ENCODE peak calls at places on chromosomes 4 and X, in four cellular contexts. K is fibroblast of lung, X is GM23338, Q is Karpas-422. M is an unnamed sample. For H3K36me3 and H3K79me2, the result is how much of the 10 kb centered on the place peaks cover.

GRCh38 chr4:172871381-172871780 is 297.2 kb upstream of the GALNT7 start:
- DNase-seq in Q (no peak), X (peak), K (no peak), M (no peak)

GRCh38 chr4:186345184-186345583 is 79.2 kb downstream of the F11 start:
- DNase-seq in X (peak), K (no peak), Q (no peak), M (no peak)

GRCh38 chr4:12486995-12487394 is 997.1 kb downstream of the RAB28 start:
- DNase-seq in X (no peak), K (no peak), Q (no peak), M (no peak)

GRCh38 chrX:39808471-39808917 is 289.3 kb downstream of the BCOR start:
- DNase-seq in Q (no peak), X (peak), K (peak), M (peak)

GRCh38 chr4:52071786-52072552 is 20.9 kb downstream of the SPATA18 start:
- DNase-seq in Q (no peak), K (no peak), X (no peak), M (no peak)

GRCh38 chrX:149286940-149287349 is 218.2 kb downstream of the IDS start:
- DNase-seq in Q (peak), X (peak), K (peak), M (peak)

GRCh38 chr4:121339307-121339706 is 41.5 kb downstream of the QRFPR start:
- DNase-seq in K (peak), Q (no peak), X (no peak), M (peak)

GRCh38 chr4:114028071-114028470 is 48.6 kb upstream of the ARSJ start:
- DNase-seq in K (no peak), X (no peak), Q (no peak), M (no peak)

GRCh38 chr4:74654230-74654681 is 140.1 kb downstream of the BTC start:
- DNase-seq in K (peak), X (no peak), Q (no peak), M (peak)

GRCh38 chr4:87949961-87950360 is 25.6 kb upstream of the SPP1 start:
- DNase-seq in K (peak), X (no peak), Q (peak), M (peak)

GRCh38 chr4:3657917-3658913 is 108.0 kb upstream of the ADRA2C start:
- DNase-seq in Q (no peak), K (peak), X (no peak), M (peak)

GRCh38 chrX:22165732-22166457 is 106.8 kb upstream of the CBLL2 start:
- DNase-seq in X (no peak), Q (no peak), K (peak), M (peak)

GRCh38 chr4:113328514-113328913 is 279.1 kb downstream of the ANK2 start:
- DNase-seq in K (no peak), Q (peak), X (peak), M (no peak)

GRCh38 chrX:105973387-105973739 is 65.2 kb downstream of the SERPINA7 start:
- DNase-seq in Q (no peak), X (peak), K (no peak), M (no peak)

GRCh38 chr4:187663076-187663475 is 332.5 kb upstream of the ZFP42 start:
- DNase-seq in X (no peak), K (peak), Q (no peak), M (peak)
- H2AFZ ChIP-seq in X (no peak), K (no peak), Q (no peak), M (no peak)

DNA sequence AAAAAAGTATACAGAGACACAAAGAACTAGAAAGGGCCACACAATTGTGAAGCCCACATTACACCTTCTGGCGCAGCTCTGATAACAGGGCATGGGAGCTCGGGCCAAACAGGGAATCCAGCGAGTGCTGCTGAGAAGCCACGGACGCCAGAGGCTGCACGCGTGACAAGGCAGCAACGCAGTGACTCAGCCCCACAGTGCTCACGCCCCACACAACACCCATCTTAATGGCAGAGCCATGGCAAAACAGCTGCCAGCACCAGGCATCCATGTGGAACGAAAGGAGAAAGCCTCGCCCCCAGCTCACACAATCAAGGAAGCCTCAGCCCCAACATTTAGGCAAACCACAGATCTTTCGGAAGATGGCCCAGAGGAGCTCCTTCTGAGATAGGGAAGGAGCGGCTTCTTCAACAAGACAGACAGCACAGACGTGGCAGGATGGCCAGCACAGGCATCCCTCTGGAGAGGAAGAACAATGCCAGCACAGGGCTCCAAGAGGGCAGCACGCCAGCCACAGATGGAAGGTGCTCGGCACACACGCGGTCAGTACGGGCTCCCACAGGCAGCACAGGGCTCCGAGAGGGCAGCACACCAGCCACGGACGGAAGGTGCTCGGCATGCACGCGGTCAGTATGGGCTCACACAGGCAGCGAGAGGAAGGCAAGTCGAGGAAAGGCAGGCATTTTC is 33.1 kb downstream of the GAK start:
- DNase-seq in K (no peak), Q (no peak), X (no peak), M (no peak)
- H3K36me3 ChIP-seq in K (under half), Q (under half), X (under half), M (under half)

GRCh38 chr4:156858071-156858470 is 113.5 kb downstream of the PDGFC start:
- DNase-seq in X (no peak), Q (no peak), K (no peak), M (no peak)
- H3K79me2 ChIP-seq in X (under half), Q (under half), K (under half), M (half or more)

DNA sequence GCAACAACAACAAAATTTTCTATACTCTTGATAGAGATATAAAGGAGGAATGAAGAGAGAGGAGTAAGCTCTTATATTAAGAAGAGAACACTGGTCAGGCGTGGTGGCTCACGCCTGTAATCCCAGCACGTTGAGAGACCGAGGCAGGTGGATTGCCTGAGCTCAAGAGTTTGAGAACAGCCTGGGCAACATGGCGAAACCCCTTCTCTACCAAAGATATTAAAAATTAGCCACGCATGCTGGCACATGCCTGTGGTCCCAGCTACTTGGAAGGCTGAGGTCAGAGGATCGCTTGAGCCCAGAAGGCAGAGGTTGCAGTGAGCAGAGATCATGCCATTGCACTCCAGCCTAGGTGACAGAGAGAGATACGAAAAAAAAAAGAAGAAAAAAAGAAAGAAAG is 102.4 kb downstream of the TEX11 start:
- DNase-seq in X (no peak), Q (no peak), K (no peak), M (no peak)
- H2AFZ ChIP-seq in X (no peak), Q (no peak), K (no peak), M (no peak)

GRCh38 chrX:2226182-2226581 is 274.6 kb downstream of the DHRSX start:
- DNase-seq in Q (no peak), K (no peak), X (no peak), M (no peak)
- H3K36me3 ChIP-seq in Q (under half), K (under half), X (under half), M (under half)

GRCh38 chr4:1715002-1715761 is 3.1 kb upstream of the SLBP start:
- DNase-seq in K (no peak), X (no peak), Q (no peak), M (no peak)
- H3K79me2 ChIP-seq in K (half or more), X (under half), Q (half or more), M (half or more)

M was measured in astrocyte.